ENCODE peak calls at places on chromosomes 6 and 20, in seven cellular contexts. One of them, this sample, is unnamed.

GRCh38 chr6:7502743-7503142 is 38.7 kb upstream of the DSP start:
- DNase-seq in progenitor cell of endocrine pancreas: no peak
- DNase-seq in fibroblast of lung: no peak
- DNase-seq in glutamatergic neuron: no peak
- DNase-seq in chondrocyte: no peak
- DNase-seq in foreskin fibroblast: no peak
- DNase-seq in astrocyte of the spinal cord: no peak
- DNase-seq in this sample: no peak

GRCh38 chr6:89694428-89694827 is 55.9 kb upstream of the LYRM2 start:
- DNase-seq in progenitor cell of endocrine pancreas: no peak
- DNase-seq in fibroblast of lung: no peak
- DNase-seq in glutamatergic neuron: no peak
- DNase-seq in chondrocyte: no peak
- DNase-seq in foreskin fibroblast: no peak
- DNase-seq in astrocyte of the spinal cord: no peak
- DNase-seq in this sample: no peak

GRCh38 chr6:4864534-4864933 is 88.3 kb downstream of the CDYL start:
- DNase-seq in progenitor cell of endocrine pancreas: no peak
- DNase-seq in fibroblast of lung: no peak
- DNase-seq in glutamatergic neuron: no peak
- DNase-seq in chondrocyte: no peak
- DNase-seq in foreskin fibroblast: no peak
- DNase-seq in astrocyte of the spinal cord: no peak
- DNase-seq in this sample: no peak

GRCh38 chr20:40683221-40683893 is 5.7 kb downstream of the MAFB start:
- DNase-seq in progenitor cell of endocrine pancreas: no peak
- DNase-seq in fibroblast of lung: no peak
- DNase-seq in glutamatergic neuron: peak
- DNase-seq in chondrocyte: no peak
- DNase-seq in foreskin fibroblast: no peak
- DNase-seq in astrocyte of the spinal cord: peak
- DNase-seq in this sample: peak

GRCh38 chr6:50123686-50124085 is 74.0 kb upstream of the DEFB112 start:
- DNase-seq in progenitor cell of endocrine pancreas: no peak
- DNase-seq in fibroblast of lung: no peak
- DNase-seq in glutamatergic neuron: no peak
- DNase-seq in chondrocyte: no peak
- DNase-seq in foreskin fibroblast: no peak
- DNase-seq in astrocyte of the spinal cord: no peak
- DNase-seq in this sample: no peak

GRCh38 chr6:122020588-122021271 is 378.7 kb upstream of the HSF2 start:
- DNase-seq in progenitor cell of endocrine pancreas: no peak
- DNase-seq in fibroblast of lung: no peak
- DNase-seq in glutamatergic neuron: no peak
- DNase-seq in chondrocyte: no peak
- DNase-seq in foreskin fibroblast: no peak
- DNase-seq in astrocyte of the spinal cord: no peak
- DNase-seq in this sample: no peak

GRCh38 chr6:115360602-115361325 is 699.9 kb downstream of the FRK start:
- DNase-seq in progenitor cell of endocrine pancreas: no peak
- DNase-seq in fibroblast of lung: no peak
- DNase-seq in glutamatergic neuron: no peak
- DNase-seq in chondrocyte: no peak
- DNase-seq in foreskin fibroblast: no peak
- DNase-seq in astrocyte of the spinal cord: no peak
- DNase-seq in this sample: no peak

GRCh38 chr6:107108201-107108890 is 7.0 kb downstream of the BEND3 start:
- DNase-seq in progenitor cell of endocrine pancreas: no peak
- DNase-seq in fibroblast of lung: no peak
- DNase-seq in glutamatergic neuron: no peak
- DNase-seq in chondrocyte: no peak
- DNase-seq in foreskin fibroblast: no peak
- DNase-seq in astrocyte of the spinal cord: peak
- DNase-seq in this sample: no peak

GRCh38 chr6:110708295-110708965 is 106.8 kb downstream of the CDK19 start:
- DNase-seq in progenitor cell of endocrine pancreas: no peak
- DNase-seq in fibroblast of lung: peak
- DNase-seq in glutamatergic neuron: no peak
- DNase-seq in chondrocyte: no peak
- DNase-seq in foreskin fibroblast: peak
- DNase-seq in astrocyte of the spinal cord: peak
- DNase-seq in this sample: no peak

GRCh38 chr6:3509326-3509725 is 52.5 kb upstream of the SLC22A23 start:
- DNase-seq in progenitor cell of endocrine pancreas: no peak
- DNase-seq in fibroblast of lung: no peak
- DNase-seq in glutamatergic neuron: no peak
- DNase-seq in chondrocyte: no peak
- DNase-seq in foreskin fibroblast: peak
- DNase-seq in astrocyte of the spinal cord: no peak
- DNase-seq in this sample: no peak

GRCh38 chr6:3977875-3978711 is 100.8 kb downstream of the FAM217A start:
- DNase-seq in progenitor cell of endocrine pancreas: no peak
- DNase-seq in fibroblast of lung: peak
- DNase-seq in glutamatergic neuron: no peak
- DNase-seq in chondrocyte: no peak
- DNase-seq in foreskin fibroblast: peak
- DNase-seq in astrocyte of the spinal cord: peak
- DNase-seq in this sample: no peak

GRCh38 chr6:31158140-31158862 is at the start of gene TCF19:
- DNase-seq in progenitor cell of endocrine pancreas: peak
- DNase-seq in fibroblast of lung: peak
- DNase-seq in glutamatergic neuron: peak
- DNase-seq in chondrocyte: peak
- DNase-seq in foreskin fibroblast: peak
- DNase-seq in astrocyte of the spinal cord: peak
- DNase-seq in this sample: peak

GRCh38 chr6:31156647-31157046 is 955 bp downstream of the CCHCR1 start:
- DNase-seq in progenitor cell of endocrine pancreas: no peak
- DNase-seq in fibroblast of lung: no peak
- DNase-seq in glutamatergic neuron: no peak
- DNase-seq in chondrocyte: no peak
- DNase-seq in foreskin fibroblast: no peak
- DNase-seq in astrocyte of the spinal cord: no peak
- DNase-seq in this sample: no peak

GRCh38 chr6:31161216-31162126 is 3.1 kb downstream of the TCF19 start:
- DNase-seq in progenitor cell of endocrine pancreas: no peak
- DNase-seq in fibroblast of lung: no peak
- DNase-seq in glutamatergic neuron: no peak
- DNase-seq in chondrocyte: peak
- DNase-seq in foreskin fibroblast: no peak
- DNase-seq in astrocyte of the spinal cord: no peak
- DNase-seq in this sample: no peak

GRCh38 chr6:31157543-31158139 is at the start of gene CCHCR1:
- DNase-seq in progenitor cell of endocrine pancreas: no peak
- DNase-seq in fibroblast of lung: no peak
- DNase-seq in glutamatergic neuron: no peak
- DNase-seq in chondrocyte: no peak
- DNase-seq in foreskin fibroblast: no peak
- DNase-seq in astrocyte of the spinal cord: no peak
- DNase-seq in this sample: no peak

DNA sequence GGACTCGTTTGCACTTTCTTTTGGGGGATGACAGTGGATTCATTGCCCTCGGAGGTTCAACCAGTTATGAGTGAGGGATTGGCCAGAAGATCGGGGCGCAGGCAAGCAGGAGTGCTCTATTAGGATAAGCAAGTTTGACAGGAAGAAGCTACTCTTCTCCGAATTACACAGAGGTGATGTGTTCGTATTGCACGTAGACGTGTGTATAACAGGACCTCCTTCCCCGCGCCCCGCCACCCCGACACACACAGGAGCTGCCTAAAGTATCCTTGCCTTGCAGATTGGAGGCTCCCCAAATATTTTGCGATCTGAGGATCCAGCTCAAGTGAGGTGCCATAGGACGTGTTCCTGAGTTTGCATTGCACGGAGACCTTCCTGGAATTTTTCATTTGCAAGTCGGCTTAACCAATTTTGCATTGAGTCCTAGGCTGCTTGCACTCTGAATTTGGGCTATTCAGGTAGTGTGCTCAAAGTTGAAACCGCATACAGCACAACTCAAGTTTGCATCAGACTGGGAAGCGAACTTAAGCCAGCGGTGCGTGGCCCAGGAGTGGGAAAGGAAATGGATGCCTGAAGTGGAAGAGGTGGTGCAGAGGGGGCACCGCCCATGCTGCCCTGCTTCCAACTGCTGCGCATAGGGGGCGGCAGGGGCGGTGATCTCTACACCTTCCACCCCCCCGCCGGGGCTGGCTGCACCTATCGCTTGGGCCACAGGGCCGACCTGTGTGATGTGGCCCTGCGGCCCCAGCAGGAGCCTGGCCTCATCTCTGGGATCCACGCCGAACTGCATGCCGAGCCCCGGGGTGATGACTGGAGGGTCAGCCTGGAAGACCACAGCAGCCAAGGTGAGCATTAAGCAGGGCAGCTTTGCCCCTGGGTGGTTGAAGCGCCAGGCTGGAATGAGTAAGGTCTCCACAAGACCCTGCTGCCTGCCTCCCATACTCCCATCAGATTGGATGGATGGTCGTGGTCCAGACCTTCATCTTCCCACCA is 770 bp downstream of the TCF19 start:
- DNase-seq in progenitor cell of endocrine pancreas: no peak
- DNase-seq in fibroblast of lung: peak
- DNase-seq in glutamatergic neuron: no peak
- DNase-seq in chondrocyte: no peak
- DNase-seq in foreskin fibroblast: peak
- DNase-seq in astrocyte of the spinal cord: no peak
- DNase-seq in this sample: no peak
- TF ChIP-seq CTCF in progenitor cell of endocrine pancreas: no peak
- TF ChIP-seq CTCF in fibroblast of lung: no peak
- TF ChIP-seq CTCF in glutamatergic neuron: no peak
- TF ChIP-seq CTCF in chondrocyte: peak
- TF ChIP-seq CTCF in foreskin fibroblast: no peak
- TF ChIP-seq CTCF in astrocyte of the spinal cord: peak
- TF ChIP-seq CTCF in this sample: no peak

DNA sequence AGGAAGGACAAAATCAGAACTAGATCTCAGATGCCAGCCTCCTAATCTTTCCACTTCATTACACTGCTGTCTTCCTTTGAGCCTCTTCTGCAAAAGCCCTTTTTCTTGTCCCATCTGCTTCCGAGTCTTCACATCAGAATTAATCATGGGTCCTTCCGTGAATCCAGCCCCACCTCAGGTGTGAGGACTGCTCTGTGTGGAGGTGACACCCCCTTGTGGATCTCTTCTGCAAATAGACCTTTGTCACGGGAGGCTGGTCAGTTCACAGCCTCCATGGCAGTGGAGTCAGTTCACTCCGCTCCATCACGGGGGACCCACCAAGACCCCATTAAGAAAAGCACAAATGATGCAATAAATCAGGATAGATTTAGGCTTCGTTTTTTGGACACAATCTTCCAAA is 171.1 kb downstream of the ADAT2 start:
- DNase-seq in progenitor cell of endocrine pancreas: no peak
- DNase-seq in fibroblast of lung: peak
- DNase-seq in glutamatergic neuron: peak
- DNase-seq in chondrocyte: no peak
- DNase-seq in foreskin fibroblast: peak
- DNase-seq in astrocyte of the spinal cord: peak
- DNase-seq in this sample: no peak
- TF ChIP-seq CTCF in progenitor cell of endocrine pancreas: peak
- TF ChIP-seq CTCF in fibroblast of lung: peak
- TF ChIP-seq CTCF in glutamatergic neuron: no peak
- TF ChIP-seq CTCF in chondrocyte: peak
- TF ChIP-seq CTCF in foreskin fibroblast: peak
- TF ChIP-seq CTCF in astrocyte of the spinal cord: peak
- TF ChIP-seq CTCF in this sample: no peak

GRCh38 chr20:25082498-25082873 is 545 bp upstream of the VSX1 start:
- DNase-seq in progenitor cell of endocrine pancreas: no peak
- DNase-seq in fibroblast of lung: no peak
- DNase-seq in glutamatergic neuron: no peak
- DNase-seq in chondrocyte: no peak
- DNase-seq in foreskin fibroblast: no peak
- DNase-seq in astrocyte of the spinal cord: no peak
- DNase-seq in this sample: no peak

GRCh38 chr20:25085756-25086495 is 4.0 kb upstream of the VSX1 start:
- DNase-seq in progenitor cell of endocrine pancreas: no peak
- DNase-seq in fibroblast of lung: no peak
- DNase-seq in glutamatergic neuron: no peak
- DNase-seq in chondrocyte: no peak
- DNase-seq in foreskin fibroblast: no peak
- DNase-seq in astrocyte of the spinal cord: no peak
- DNase-seq in this sample: no peak

GRCh38 chr20:25083141-25083772 is 1.3 kb upstream of the VSX1 start:
- DNase-seq in progenitor cell of endocrine pancreas: no peak
- DNase-seq in fibroblast of lung: no peak
- DNase-seq in glutamatergic neuron: no peak
- DNase-seq in chondrocyte: no peak
- DNase-seq in foreskin fibroblast: peak
- DNase-seq in astrocyte of the spinal cord: no peak
- DNase-seq in this sample: no peak

GRCh38 chr20:25084616-25085187 is 2.8 kb upstream of the VSX1 start:
- DNase-seq in progenitor cell of endocrine pancreas: no peak
- DNase-seq in fibroblast of lung: no peak
- DNase-seq in glutamatergic neuron: no peak
- DNase-seq in chondrocyte: no peak
- DNase-seq in foreskin fibroblast: peak
- DNase-seq in astrocyte of the spinal cord: no peak
- DNase-seq in this sample: no peak

GRCh38 chr20:25083773-25084615 is 2.1 kb upstream of the VSX1 start:
- DNase-seq in progenitor cell of endocrine pancreas: peak
- DNase-seq in fibroblast of lung: no peak
- DNase-seq in glutamatergic neuron: no peak
- DNase-seq in chondrocyte: no peak
- DNase-seq in foreskin fibroblast: no peak
- DNase-seq in astrocyte of the spinal cord: no peak
- DNase-seq in this sample: no peak
- TF ChIP-seq CTCF in progenitor cell of endocrine pancreas: peak
- TF ChIP-seq CTCF in fibroblast of lung: peak
- TF ChIP-seq CTCF in glutamatergic neuron: no peak
- TF ChIP-seq CTCF in chondrocyte: peak
- TF ChIP-seq CTCF in foreskin fibroblast: peak
- TF ChIP-seq CTCF in astrocyte of the spinal cord: no peak
- TF ChIP-seq CTCF in this sample: no peak

DNA sequence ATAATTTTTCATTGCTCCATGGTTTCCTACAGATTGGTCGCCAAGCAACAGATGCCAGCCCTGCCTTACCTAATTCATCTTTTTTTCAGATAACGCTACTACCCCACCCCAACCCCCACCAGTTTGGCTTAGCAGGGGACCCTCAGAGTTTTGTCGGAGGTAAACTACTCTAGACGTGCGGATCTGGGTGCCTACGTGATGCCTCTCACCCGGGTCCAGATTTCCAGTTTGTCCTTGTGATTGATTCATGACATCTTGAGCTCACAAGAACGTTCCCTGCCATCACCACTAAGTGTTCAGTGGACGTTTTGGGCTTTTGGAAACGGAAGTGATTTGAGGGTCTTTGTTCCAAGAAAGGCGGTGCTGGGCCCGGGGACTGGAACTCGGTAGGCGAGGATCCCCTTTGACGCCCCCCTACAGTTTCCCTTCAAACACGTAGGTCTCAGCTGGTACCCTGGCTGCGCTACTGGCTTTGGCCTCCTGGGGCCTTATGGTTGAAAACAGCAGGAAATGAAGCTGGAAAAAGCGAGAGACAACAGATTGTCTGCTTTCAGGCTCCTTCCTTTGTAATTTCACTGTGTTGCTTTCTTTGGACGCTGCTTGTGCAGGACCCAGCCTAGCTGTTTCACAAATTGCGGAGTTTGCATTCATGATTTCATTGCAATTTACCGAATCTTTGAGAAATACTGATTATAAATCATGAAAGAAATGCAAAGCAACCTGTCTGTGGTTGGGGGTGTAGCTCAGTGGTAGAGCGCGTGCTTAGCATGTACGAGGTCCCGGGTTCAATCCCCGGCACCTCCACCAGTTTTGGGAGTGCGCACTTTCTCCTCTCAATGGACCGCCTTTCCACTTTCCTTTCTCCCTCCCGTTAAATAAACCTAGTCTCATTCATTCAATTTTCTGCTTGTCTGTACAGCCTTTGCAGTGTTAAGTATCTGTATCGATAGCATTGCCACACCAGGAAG is 81.0 kb downstream of the GPX5 start:
- DNase-seq in progenitor cell of endocrine pancreas: no peak
- DNase-seq in fibroblast of lung: peak
- DNase-seq in glutamatergic neuron: peak
- DNase-seq in chondrocyte: no peak
- DNase-seq in foreskin fibroblast: peak
- DNase-seq in astrocyte of the spinal cord: peak
- DNase-seq in this sample: peak
- TF ChIP-seq CTCF in progenitor cell of endocrine pancreas: peak
- TF ChIP-seq CTCF in fibroblast of lung: peak
- TF ChIP-seq CTCF in glutamatergic neuron: peak
- TF ChIP-seq CTCF in chondrocyte: peak
- TF ChIP-seq CTCF in foreskin fibroblast: peak
- TF ChIP-seq CTCF in astrocyte of the spinal cord: peak
- TF ChIP-seq CTCF in this sample: peak

This sample was measured in mesothelial cell of epicardium.